ENCODE peak calls at places on chromosomes 12 and 14, in four cellular contexts. X is SK-N-SH, R is K562, P is H1. N is an unnamed sample.

GRCh38 chr12:95788637-95789036 is 1.9 kb downstream of the NTN4 start:
- DNase-seq in X (no peak), R (no peak), P (no peak), N (no peak)

GRCh38 chr12:18462437-18462836 is 201.1 kb downstream of the PIK3C2G start:
- DNase-seq in X (no peak), R (no peak), P (no peak), N (no peak)

GRCh38 chr12:11896530-11896929 is 174.2 kb upstream of the BCL2L14 start:
- DNase-seq in X (peak), R (no peak), P (no peak), N (no peak)

GRCh38 chr14:71659165-71659564 is 273.1 kb upstream of the RGS6 start:
- DNase-seq in X (no peak), R (no peak), P (no peak), N (no peak)

GRCh38 chr12:3841783-3842182 is 31.4 kb downstream of the PARP11 start:
- DNase-seq in X (no peak), R (no peak), P (no peak), N (no peak)

GRCh38 chr14:72183631-72184030 is 251.4 kb downstream of the RGS6 start:
- DNase-seq in X (no peak), R (no peak), P (no peak), N (no peak)

GRCh38 chr12:7935773-7936581 is at the start of gene SLC2A3:
- DNase-seq in X (peak), R (peak), P (peak), N (peak)

GRCh38 chr14:79783061-79783460 is 428.2 kb downstream of the DIO2 start:
- DNase-seq in X (no peak), R (no peak), P (no peak), N (no peak)

GRCh38 chr12:63070709-63071108 is 80.3 kb downstream of the AVPR1A start:
- DNase-seq in X (no peak), R (no peak), P (no peak), N (no peak)

GRCh38 chr12:116135209-116135930 is 142.1 kb downstream of the MED13L start:
- DNase-seq in X (peak), R (no peak), P (no peak), N (no peak)

GRCh38 chr14:94052662-94053061 is 26.5 kb downstream of the OTUB2 start:
- DNase-seq in X (no peak), R (no peak), P (peak), N (no peak)

GRCh38 chr12:47964102-47964723 is 817 bp downstream of the TMEM106C start:
- DNase-seq in X (peak), R (no peak), P (no peak), N (no peak)

GRCh38 chr14:102694530-102695171 is 82.6 kb upstream of the TRAF3 start:
- DNase-seq in X (peak), R (peak), P (peak), N (peak)

GRCh38 chr14:96501746-96502620 is at the start of gene PAPOLA:
- DNase-seq in X (peak), R (peak), P (peak), N (peak)

GRCh38 chr12:130351331-130351730 is 13.6 kb downstream of the PIWIL1 start:
- DNase-seq in X (no peak), R (no peak), P (no peak), N (no peak)

GRCh38 chr12:62750941-62751843 is 183.8 kb downstream of the PPM1H start:
- DNase-seq in X (no peak), R (no peak), P (no peak), N (no peak)

GRCh38 chr14:67265131-67265530 is 23.9 kb downstream of the PALS1 start:
- DNase-seq in X (no peak), R (no peak), P (no peak), N (no peak)

GRCh38 chr14:104878582-104878981 is 13.5 kb downstream of the CEP170B start:
- DNase-seq in X (no peak), R (no peak), P (no peak), N (no peak)

GRCh38 chr14:80618751-80619329 is 322.7 kb downstream of the CEP128 start:
- DNase-seq in X (no peak), R (no peak), P (no peak), N (no peak)

GRCh38 chr14:90568405-90568804 is 171.6 kb downstream of the CALM1 start:
- DNase-seq in X (no peak), R (no peak), P (no peak), N (no peak)
- TF ChIP-seq TEAD4 in X (no peak), R (no peak), P (no peak), N (no peak)

DNA sequence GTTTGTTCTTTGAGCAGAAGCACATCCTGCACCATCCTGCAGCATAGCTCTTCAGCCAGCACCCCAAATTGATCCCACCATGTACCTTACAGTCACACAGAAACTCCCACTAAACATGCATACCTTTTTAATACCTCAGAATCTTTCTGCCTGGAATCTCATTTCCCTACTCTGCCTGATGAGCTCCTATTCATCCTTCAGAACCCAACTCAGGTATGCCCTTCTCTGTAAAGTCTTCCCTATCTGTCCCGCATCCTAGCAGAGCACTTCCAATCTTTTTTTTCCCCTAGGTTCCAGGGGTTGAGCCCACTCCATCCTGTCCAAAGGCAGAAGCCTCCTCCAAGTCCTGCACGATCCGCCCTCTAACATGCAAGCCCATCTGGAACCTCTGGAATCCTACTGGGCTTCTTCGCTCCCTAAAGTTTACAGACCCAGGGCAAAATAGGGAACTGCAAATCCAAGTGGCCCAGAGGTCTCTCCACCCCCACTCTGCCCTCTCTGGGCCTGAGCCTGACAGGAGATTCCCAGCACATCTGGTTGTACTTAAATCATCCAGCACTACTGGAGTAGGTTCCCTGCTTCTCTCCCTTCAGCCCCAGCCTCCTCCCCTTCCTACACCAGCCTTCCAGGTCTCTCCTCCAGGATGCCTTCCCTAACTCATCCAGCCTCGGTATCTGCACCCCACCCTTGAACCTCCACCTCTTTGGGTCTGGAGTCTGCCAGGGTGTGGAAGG is 4.1 kb upstream of the FIGNL2 start:
- DNase-seq in X (peak), R (no peak), P (no peak), N (no peak)
- TF ChIP-seq TEAD4 in X (no peak), R (no peak), P (no peak), N (no peak)

GRCh38 chr14:23915559-23915958 is 38.0 kb upstream of the DHRS4 start:
- DNase-seq in X (no peak), R (no peak), P (no peak), N (no peak)

GRCh38 chr14:23916038-23916437 is 37.5 kb upstream of the DHRS4 start:
- DNase-seq in X (no peak), R (no peak), P (no peak), N (no peak)

GRCh38 chr14:23916446-23916845 is 37.1 kb upstream of the DHRS4 start:
- DNase-seq in X (no peak), R (no peak), P (no peak), N (no peak)

GRCh38 chr14:23910081-23910875 is 43.3 kb upstream of the DHRS4 start:
- DNase-seq in X (peak), R (peak), P (peak), N (peak)

DNA sequence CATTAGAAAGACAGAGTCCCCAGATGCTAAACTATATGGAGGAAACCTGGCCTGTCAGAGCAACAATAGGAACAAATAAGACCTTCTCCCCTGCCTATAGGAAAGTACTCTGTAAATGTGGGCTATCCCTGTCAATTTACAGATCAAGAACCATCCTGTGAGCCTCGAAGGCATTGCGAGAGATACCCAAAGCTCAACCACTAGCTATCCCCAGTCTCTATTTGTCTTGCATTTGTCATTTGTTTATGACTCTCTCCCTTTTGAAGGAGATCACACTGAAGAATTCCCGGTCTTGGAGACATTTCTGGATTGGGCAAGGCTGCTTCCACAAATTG is 42.7 kb upstream of the DHRS4 start:
- DNase-seq in X (no peak), R (no peak), P (no peak), N (no peak)
- TF ChIP-seq TEAD4 in X (no peak), R (no peak), P (no peak), N (no peak)

DNA sequence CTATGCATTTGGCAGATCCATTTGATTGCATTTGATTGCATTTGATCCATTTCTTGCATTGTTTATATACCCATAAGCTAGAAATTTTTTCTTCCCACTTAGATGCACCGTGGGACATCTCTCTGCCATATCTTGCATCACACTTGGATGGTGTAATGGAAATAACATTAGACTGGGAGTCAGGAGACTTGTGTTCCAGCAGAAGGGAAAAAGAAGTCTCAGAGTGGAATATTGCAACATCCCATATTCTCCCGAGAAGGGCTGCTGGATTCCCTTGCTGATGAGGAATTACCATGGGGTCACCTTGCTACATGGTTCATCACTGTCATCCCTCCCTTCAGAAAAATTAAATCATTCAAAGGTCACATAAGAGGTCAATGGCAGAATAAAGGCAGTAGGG is 78.1 kb downstream of the KSR2 start:
- DNase-seq in X (no peak), R (no peak), P (no peak), N (no peak)
- TF ChIP-seq TEAD4 in X (no peak), R (no peak), P (no peak), N (no peak)

DNA sequence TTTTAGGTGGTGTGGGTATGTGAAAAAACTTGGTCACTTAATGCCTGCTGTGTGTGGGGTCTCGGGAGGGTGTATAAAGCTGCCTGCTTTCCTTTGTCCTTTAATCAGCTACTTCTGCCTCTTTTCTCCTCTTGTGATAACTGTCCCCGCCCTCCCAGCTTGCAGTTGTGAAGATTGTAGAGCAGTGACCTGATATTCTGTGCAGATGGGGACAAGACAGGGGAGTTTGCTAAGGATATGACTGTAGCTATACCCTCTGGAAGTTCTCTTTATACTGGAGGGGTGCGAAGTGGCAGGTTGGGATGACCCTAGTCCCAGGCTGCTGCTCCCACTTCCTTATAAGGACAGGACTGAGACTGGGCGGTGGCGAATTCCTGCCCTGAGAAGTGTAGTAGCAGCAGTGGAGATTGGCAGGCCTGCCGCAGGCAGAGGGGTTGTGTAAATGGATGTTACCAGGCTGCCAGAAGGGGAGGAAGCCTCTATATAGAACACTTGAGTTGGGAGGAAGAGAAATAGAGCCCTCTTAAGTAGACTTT is 835 bp downstream of the MYL6 start:
- DNase-seq in X (peak), R (peak), P (peak), N (peak)
- TF ChIP-seq TEAD4 in X (no peak), R (peak), P (peak), N (no peak)

GRCh38 chr14:100392266-100392850 is 69.2 kb downstream of the SLC25A47 start:
- DNase-seq in X (no peak), R (no peak), P (no peak), N (no peak)
- TF ChIP-seq TEAD4 in X (no peak), R (no peak), P (no peak), N (no peak)

GRCh38 chr12:57367121-57367520 is 63.7 kb downstream of the R3HDM2 start:
- DNase-seq in X (no peak), R (no peak), P (no peak), N (no peak)
- TF ChIP-seq TEAD4 in X (no peak), R (no peak), P (no peak), N (no peak)